ENCODE peak calls at places on chromosomes 7 and 10, in seven cellular contexts. D is Panc1; W is left cardiac atrium; N is effector memory CD8-positive, alpha-beta T cell; H is stimulated activated effector memory CD8-positive, alpha-beta T cell treated with anti-CD3 and anti-CD28 coated beads, Interleukin-12 subunit alpha, Interleukin-12 subunit beta, amount 100 ng/mL, for 72 hours; A is PC-3; X is activated T-cell treated with anti-CD3 and anti-CD28 coated beads, Interleukin-2, amount 50 U/mL, for 72 hours. V is an unnamed sample.

GRCh38 chr10:4639960-4640359 is 186.0 kb upstream of the AKR1E2 start:
- ATAC-seq in D (no peak), W (peak; percentile 86), N (no peak), H (no peak), A (no peak), X (no peak), V (no peak)

GRCh38 chr7:21912305-21912704 is 33.4 kb downstream of the CDCA7L start:
- ATAC-seq in D (no peak), W (peak; percentile 78), N (no peak), H (no peak), A (peak; percentile 16), X (no peak), V (no peak)

GRCh38 chr10:103452714-103453230 is 602 bp upstream of the CALHM2 start:
- ATAC-seq in D (no peak), W (peak; percentile 0), N (no peak), H (no peak), A (no peak), X (no peak), V (no peak)

GRCh38 chr10:84348860-84349259 is 20.5 kb downstream of the CCSER2 start:
- ATAC-seq in D (no peak), W (peak; percentile 73), N (no peak), H (no peak), A (peak; percentile 70), X (no peak), V (no peak)

GRCh38 chr10:18450298-18450697 is 201.1 kb downstream of the NSUN6 start:
- ATAC-seq in D (no peak), W (no peak), N (no peak), H (no peak), A (no peak), X (no peak), V (no peak)

GRCh38 chr10:74300651-74301050 is 149.6 kb downstream of the ADK start:
- ATAC-seq in D (no peak), W (no peak), N (no peak), H (no peak), A (no peak), X (no peak), V (no peak)

GRCh38 chr10:38118072-38118807 is 24.1 kb downstream of the ZNF37A start:
- ATAC-seq in D (no peak), W (no peak), N (no peak), H (no peak), A (no peak), X (no peak), V (peak; percentile 26)

GRCh38 chr7:131119381-131119780 is 208.3 kb upstream of the MKLN1 start:
- ATAC-seq in D (no peak), W (no peak), N (no peak), H (no peak), A (no peak), X (no peak), V (no peak)

GRCh38 chr7:129781128-129781855 is 169.8 kb downstream of the NRF1 start:
- ATAC-seq in D (peak; percentile 16), W (no peak), N (no peak), H (no peak), A (peak; percentile 12), X (no peak), V (no peak)

GRCh38 chr7:74226633-74227032 is 16.8 kb downstream of the LAT2 start:
- ATAC-seq in D (no peak), W (peak; percentile 69), N (no peak), H (no peak), A (no peak), X (no peak), V (no peak)

GRCh38 chr7:10889266-10889898 is 84.3 kb upstream of the PHF14 start:
- ATAC-seq in D (peak; percentile 93), W (peak; percentile 67), N (peak; percentile 78), H (peak; percentile 87), A (peak; percentile 90), X (peak; percentile 73), V (peak; percentile 69)

GRCh38 chr10:11813855-11814557 is 9.2 kb upstream of the PROSER2 start:
- ATAC-seq in D (no peak), W (no peak), N (no peak), H (no peak), A (no peak), X (no peak), V (no peak)

GRCh38 chr10:72740526-72740925 is 48.6 kb downstream of the MCU start:
- ATAC-seq in D (peak; percentile 86), W (peak; percentile 86), N (no peak), H (no peak), A (peak; percentile 80), X (no peak), V (no peak)

GRCh38 chr10:5534880-5535856 is 10.4 kb downstream of the CALML3 start:
- ATAC-seq in D (no peak), W (peak; percentile 51), N (no peak), H (no peak), A (no peak), X (no peak), V (no peak)

GRCh38 chr7:92527300-92528187 is 776 bp downstream of the PEX1 start:
- ATAC-seq in D (peak; percentile 73), W (peak; percentile 69), N (peak; percentile 20), H (peak; percentile 53), A (peak; percentile 62), X (peak; percentile 28), V (peak; percentile 26)

GRCh38 chr7:36806897-36807296 is 82.6 kb upstream of the AOAH start:
- ATAC-seq in D (no peak), W (no peak), N (no peak), H (peak; percentile 86), A (no peak), X (peak; percentile 91), V (no peak)

GRCh38 chr10:71268247-71268691 is 50.8 kb upstream of the SLC29A3 start:
- ATAC-seq in D (peak; percentile 49), W (peak; percentile 20), N (no peak), H (no peak), A (no peak), X (no peak), V (no peak)

GRCh38 chr7:138116156-138116555 is 39.9 kb downstream of the AKR1D1 start:
- ATAC-seq in D (peak; percentile 51), W (no peak), N (no peak), H (no peak), A (peak; percentile 38), X (no peak), V (no peak)

GRCh38 chr10:35329520-35329919 is 6.8 kb upstream of the CCNY start:
- ATAC-seq in D (no peak), W (no peak), N (no peak), H (no peak), A (no peak), X (no peak), V (no peak)

GRCh38 chr10:83666762-83667161 is 472.5 kb upstream of the GHITM start:
- ATAC-seq in D (no peak), W (peak; percentile 53), N (no peak), H (no peak), A (no peak), X (no peak), V (no peak)

GRCh38 chr10:29804025-29804852 is 169.5 kb upstream of the SVIL start:
- ATAC-seq in D (peak; percentile 94), W (peak; percentile 84), N (peak; percentile 24), H (peak; percentile 82), A (peak; percentile 79), X (peak; percentile 84), V (peak; percentile 89)

GRCh38 chr7:3200504-3200903 is 100.5 kb upstream of the SDK1 start:
- ATAC-seq in D (no peak), W (no peak), N (no peak), H (peak; percentile 51), A (peak; percentile 61), X (peak; percentile 46), V (peak; percentile 49)

GRCh38 chr10:74388801-74389200 is 237.8 kb downstream of the ADK start:
- ATAC-seq in D (no peak), W (no peak), N (no peak), H (no peak), A (no peak), X (no peak), V (no peak)

GRCh38 chr7:70730451-70731110 is 401.4 kb upstream of the GALNT17 start:
- ATAC-seq in D (no peak), W (no peak), N (no peak), H (no peak), A (no peak), X (no peak), V (no peak)

GRCh38 chr7:22469371-22470143 is 30.4 kb downstream of the STEAP1B start:
- ATAC-seq in D (no peak), W (no peak), N (no peak), H (no peak), A (no peak), X (no peak), V (no peak)

GRCh38 chr7:130473289-130473688 is 18.6 kb upstream of the MEST start:
- ATAC-seq in D (no peak), W (no peak), N (no peak), H (no peak), A (no peak), X (no peak), V (no peak)

GRCh38 chr10:51986531-51986930 is 287.1 kb upstream of the CSTF2T start:
- ATAC-seq in D (no peak), W (no peak), N (no peak), H (no peak), A (no peak), X (no peak), V (no peak)

GRCh38 chr7:43296306-43296705 is 183.9 kb downstream of the HECW1 start:
- ATAC-seq in D (no peak), W (no peak), N (no peak), H (no peak), A (no peak), X (no peak), V (no peak)

GRCh38 chr7:155257482-155258232 is 40.0 kb upstream of the INSIG1 start:
- ATAC-seq in D (no peak), W (peak; percentile 86), N (no peak), H (no peak), A (peak; percentile 16), X (no peak), V (no peak)

GRCh38 chr7:130490888-130491771 is 755 bp upstream of the MEST start:
- ATAC-seq in D (peak; percentile 59), W (peak; percentile 48), N (peak; percentile 23), H (peak; percentile 48), A (peak; percentile 35), X (peak; percentile 50), V (no peak)

GRCh38 chr7:139065323-139065722 is 29.5 kb upstream of the ZC3HAV1L start:
- ATAC-seq in D (no peak), W (no peak), N (no peak), H (no peak), A (no peak), X (no peak), V (no peak)

GRCh38 chr10:129131439-129132122 is 335.5 kb upstream of the MGMT start:
- ATAC-seq in D (no peak), W (peak; percentile 16), N (no peak), H (no peak), A (no peak), X (no peak), V (no peak)